ENCODE peak calls at places on chromosomes 3 and 15, in six cellular contexts. L is PC-3, D is HCT116, E is NCI-H510A, M is dorsolateral prefrontal cortex, G is left kidney. H is an unnamed sample.

GRCh38 chr3:70021267-70021666 is 21.7 kb downstream of the SAMMSON start:
- DNase-seq in L (no peak), D (no peak), E (no peak), M (no peak), G (no peak), H (no peak)

GRCh38 chr15:87949934-87950298 is 306.6 kb downstream of the NTRK3 start:
- DNase-seq in L (no peak), D (no peak), E (no peak), M (no peak), G (no peak), H (no peak)

GRCh38 chr3:137163241-137163916 is 205.6 kb downstream of the IL20RB start:
- DNase-seq in L (no peak), D (no peak), E (no peak), M (no peak), G (peak), H (no peak)

GRCh38 chr15:68285243-68285980 is 7.9 kb downstream of the FEM1B start:
- DNase-seq in L (no peak), D (no peak), E (no peak), M (no peak), G (no peak), H (no peak)

GRCh38 chr3:59772416-59773408 is 722.9 kb upstream of the CFAP20DC start:
- DNase-seq in L (no peak), D (no peak), E (no peak), M (no peak), G (no peak), H (no peak)

GRCh38 chr3:162354343-162354742 is 857.7 kb downstream of the OTOL1 start:
- DNase-seq in L (no peak), D (no peak), E (no peak), M (no peak), G (peak), H (no peak)

GRCh38 chr3:50624634-50625033 is 7.7 kb downstream of the MAPKAPK3 start:
- DNase-seq in L (peak), D (no peak), E (no peak), M (no peak), G (no peak), H (no peak)

GRCh38 chr15:70400766-70401541 is 303.2 kb upstream of the TLE3 start:
- DNase-seq in L (no peak), D (no peak), E (no peak), M (no peak), G (no peak), H (no peak)

GRCh38 chr3:116473602-116474001 is 28.3 kb upstream of the LSAMP start:
- DNase-seq in L (no peak), D (no peak), E (no peak), M (no peak), G (no peak), H (no peak)

GRCh38 chr3:9142346-9142745 is 107.1 kb downstream of the SRGAP3 start:
- DNase-seq in L (peak), D (no peak), E (no peak), M (no peak), G (peak), H (no peak)

GRCh38 chr15:57552678-57553334 is 38.9 kb upstream of the MYZAP start:
- DNase-seq in L (no peak), D (no peak), E (no peak), M (no peak), G (no peak), H (no peak)

GRCh38 chr3:55162031-55162784 is 234.3 kb upstream of the LRTM1 start:
- DNase-seq in L (peak), D (no peak), E (no peak), M (no peak), G (no peak), H (no peak)

GRCh38 chr3:189144645-189145044 is 27.1 kb upstream of the TPRG1 start:
- DNase-seq in L (peak), D (no peak), E (no peak), M (no peak), G (peak), H (no peak)

GRCh38 chr3:49277357-49277723 is 308 bp upstream of the C3orf62 start:
- DNase-seq in L (no peak), D (no peak), E (no peak), M (no peak), G (no peak), H (no peak)

GRCh38 chr3:195817578-195818135 is 5.9 kb upstream of the MUC4 start:
- DNase-seq in L (no peak), D (no peak), E (no peak), M (no peak), G (no peak), H (no peak)

GRCh38 chr3:56621686-56622085 is 61.4 kb downstream of the TASOR start:
- DNase-seq in L (peak), D (no peak), E (no peak), M (no peak), G (peak), H (no peak)

GRCh38 chr3:123104550-123104949 is 37.7 kb downstream of the PDIA5 start:
- DNase-seq in L (peak), D (no peak), E (no peak), M (no peak), G (no peak), H (no peak)

GRCh38 chr3:189334064-189334920 is 162.5 kb downstream of the TPRG1 start:
- DNase-seq in L (peak), D (no peak), E (no peak), M (no peak), G (no peak), H (no peak)